ENCODE peak calls at places on chromosome 12, in five cellular contexts. D, S, V, W and Q are unnamed samples.

GRCh38 chr12:79567164-79567563 is 123.6 kb downstream of the PAWR start:
- DNase-seq in W (no peak), V (no peak), D (no peak), S (no peak), Q (no peak)

GRCh38 chr12:3496964-3497363 is 6.0 kb downstream of the PRMT8 start:
- DNase-seq in W (no peak), D (no peak), V (no peak), S (peak), Q (no peak)

GRCh38 chr12:46160081-46160980 is 108.5 kb downstream of the SLC38A1 start:
- DNase-seq in W (peak), V (peak), D (no peak), S (no peak), Q (peak)

GRCh38 chr12:57372233-57372632 is 58.6 kb downstream of the R3HDM2 start:
- DNase-seq in S (no peak), D (no peak), W (no peak), V (no peak), Q (no peak)

GRCh38 chr12:119869720-119870119 is 7.4 kb downstream of the CIT start:
- DNase-seq in S (no peak), V (no peak), D (no peak), W (peak), Q (peak)

GRCh38 chr12:76407710-76408109 is 59.5 kb upstream of the BBS10 start:
- DNase-seq in S (no peak), V (no peak), W (no peak), D (no peak), Q (no peak)

GRCh38 chr12:42396473-42397259 is 70.7 kb downstream of the PPHLN1 start:
- DNase-seq in V (no peak), S (no peak), W (no peak), D (no peak), Q (no peak)

GRCh38 chr12:127550271-127550670 is 716.7 kb upstream of the TMEM132C start:
- DNase-seq in V (no peak), S (no peak), D (no peak), W (no peak), Q (no peak)

GRCh38 chr12:55762646-55763045 is 19.7 kb downstream of the GDF11 start:
- DNase-seq in V (peak), W (no peak), D (no peak), S (no peak), Q (no peak)